ENCODE peak calls at places on chromosomes 12 and 14, in six cellular contexts. One of them, this sample, is unnamed. For H3K4me1, the result is how much of the 10 kb centered on the place peaks cover.

GRCh38 chr12:112792306-112792705 is 758 bp downstream of the RPH3A start:
- DNase-seq in tibial artery: no peak
- DNase-seq in transverse colon: no peak
- DNase-seq in cardiac muscle cell: no peak
- DNase-seq in uterus: no peak
- DNase-seq in adrenal gland: no peak
- DNase-seq in this sample: no peak

GRCh38 chr12:45216297-45216982 is 545 bp downstream of the ANO6 start:
- DNase-seq in transverse colon: peak
- DNase-seq in tibial artery: peak
- DNase-seq in adrenal gland: peak
- DNase-seq in cardiac muscle cell: peak
- DNase-seq in uterus: peak
- DNase-seq in this sample: peak

GRCh38 chr14:81516941-81517797 is 16.5 kb downstream of the SEL1L start:
- DNase-seq in cardiac muscle cell: peak
- DNase-seq in tibial artery: no peak
- DNase-seq in uterus: peak
- DNase-seq in transverse colon: peak
- DNase-seq in adrenal gland: no peak
- DNase-seq in this sample: no peak

GRCh38 chr12:30515351-30515750 is 180.3 kb downstream of the IPO8 start:
- DNase-seq in adrenal gland: no peak
- DNase-seq in cardiac muscle cell: peak
- DNase-seq in transverse colon: no peak
- DNase-seq in uterus: no peak
- DNase-seq in tibial artery: no peak
- DNase-seq in this sample: no peak

GRCh38 chr14:101564819-101565698 is 3.8 kb downstream of the DIO3 start:
- DNase-seq in cardiac muscle cell: no peak
- DNase-seq in uterus: no peak
- DNase-seq in transverse colon: no peak
- DNase-seq in adrenal gland: no peak
- DNase-seq in tibial artery: no peak
- DNase-seq in this sample: no peak

GRCh38 chr12:124538194-124539082 is 29.0 kb downstream of the NCOR2 start:
- DNase-seq in uterus: no peak
- DNase-seq in adrenal gland: peak
- DNase-seq in cardiac muscle cell: peak
- DNase-seq in transverse colon: no peak
- DNase-seq in tibial artery: no peak
- DNase-seq in this sample: peak

GRCh38 chr14:99255621-99256482 is 16.1 kb downstream of the BCL11B start:
- DNase-seq in uterus: no peak
- DNase-seq in transverse colon: no peak
- DNase-seq in tibial artery: peak
- DNase-seq in cardiac muscle cell: no peak
- DNase-seq in adrenal gland: no peak
- DNase-seq in this sample: no peak

GRCh38 chr14:25032092-25032784 is 17.7 kb downstream of the STXBP6 start:
- DNase-seq in adrenal gland: no peak
- DNase-seq in transverse colon: no peak
- DNase-seq in cardiac muscle cell: no peak
- DNase-seq in uterus: no peak
- DNase-seq in tibial artery: no peak
- DNase-seq in this sample: no peak

GRCh38 chr14:60101801-60102200 is 10.1 kb downstream of the PCNX4 start:
- DNase-seq in cardiac muscle cell: no peak
- DNase-seq in tibial artery: no peak
- DNase-seq in uterus: no peak
- DNase-seq in adrenal gland: no peak
- DNase-seq in transverse colon: no peak
- DNase-seq in this sample: no peak

GRCh38 chr14:21653331-21653885 is at the start of gene OR4E2:
- DNase-seq in cardiac muscle cell: no peak
- DNase-seq in uterus: no peak
- DNase-seq in transverse colon: no peak
- DNase-seq in adrenal gland: no peak
- DNase-seq in tibial artery: no peak
- DNase-seq in this sample: no peak

GRCh38 chr12:121334513-121335343 is 17.5 kb downstream of the ANAPC5 start:
- DNase-seq in cardiac muscle cell: peak
- DNase-seq in tibial artery: no peak
- DNase-seq in adrenal gland: peak
- DNase-seq in transverse colon: no peak
- DNase-seq in uterus: no peak
- DNase-seq in this sample: no peak

GRCh38 chr12:82527165-82527780 is 159.4 kb upstream of the TMTC2 start:
- DNase-seq in transverse colon: peak
- DNase-seq in tibial artery: no peak
- DNase-seq in uterus: no peak
- DNase-seq in cardiac muscle cell: peak
- DNase-seq in adrenal gland: peak
- DNase-seq in this sample: no peak

GRCh38 chr12:55017421-55017820 is 2.4 kb upstream of the NEUROD4 start:
- DNase-seq in tibial artery: no peak
- DNase-seq in adrenal gland: no peak
- DNase-seq in uterus: no peak
- DNase-seq in cardiac muscle cell: no peak
- DNase-seq in transverse colon: no peak
- DNase-seq in this sample: no peak

GRCh38 chr12:54390668-54391551 is 6.4 kb upstream of the ZNF385A start:
- DNase-seq in cardiac muscle cell: no peak
- DNase-seq in transverse colon: peak
- DNase-seq in tibial artery: no peak
- DNase-seq in uterus: no peak
- DNase-seq in adrenal gland: no peak
- DNase-seq in this sample: no peak

GRCh38 chr14:38951451-38951850 is 151.6 kb downstream of the SEC23A start:
- DNase-seq in uterus: no peak
- DNase-seq in tibial artery: no peak
- DNase-seq in transverse colon: no peak
- DNase-seq in cardiac muscle cell: peak
- DNase-seq in adrenal gland: no peak
- DNase-seq in this sample: no peak

GRCh38 chr14:54475187-54475881 is 13.4 kb downstream of the GMFB start:
- DNase-seq in adrenal gland: no peak
- DNase-seq in uterus: no peak
- DNase-seq in transverse colon: no peak
- DNase-seq in cardiac muscle cell: peak
- DNase-seq in tibial artery: no peak
- DNase-seq in this sample: no peak

GRCh38 chr14:93410893-93411292 is 19.8 kb upstream of the UNC79 start:
- DNase-seq in tibial artery: no peak
- DNase-seq in transverse colon: no peak
- DNase-seq in uterus: no peak
- DNase-seq in adrenal gland: no peak
- DNase-seq in cardiac muscle cell: no peak
- DNase-seq in this sample: no peak

GRCh38 chr14:71752111-71752738 is 180.0 kb upstream of the RGS6 start:
- DNase-seq in uterus: no peak
- DNase-seq in tibial artery: no peak
- DNase-seq in transverse colon: no peak
- DNase-seq in cardiac muscle cell: no peak
- DNase-seq in adrenal gland: no peak
- DNase-seq in this sample: no peak

GRCh38 chr14:70317969-70318634 is 41.4 kb downstream of the COX16 start:
- DNase-seq in cardiac muscle cell: peak
- DNase-seq in transverse colon: peak
- DNase-seq in adrenal gland: peak
- DNase-seq in uterus: no peak
- DNase-seq in tibial artery: no peak
- DNase-seq in this sample: no peak

GRCh38 chr12:26233620-26234019 is 38.2 kb downstream of the SSPN start:
- DNase-seq in cardiac muscle cell: peak
- DNase-seq in adrenal gland: no peak
- DNase-seq in tibial artery: no peak
- DNase-seq in uterus: no peak
- DNase-seq in transverse colon: no peak
- DNase-seq in this sample: no peak

GRCh38 chr14:100654814-100655795 is 67.9 kb upstream of the BEGAIN start:
- DNase-seq in uterus: no peak
- DNase-seq in adrenal gland: no peak
- DNase-seq in cardiac muscle cell: no peak
- DNase-seq in tibial artery: no peak
- DNase-seq in transverse colon: peak
- DNase-seq in this sample: peak

GRCh38 chr12:121801601-121802484 is 2.0 kb upstream of the SETD1B start:
- DNase-seq in adrenal gland: no peak
- DNase-seq in transverse colon: no peak
- DNase-seq in cardiac muscle cell: peak
- DNase-seq in tibial artery: no peak
- DNase-seq in uterus: no peak
- DNase-seq in this sample: no peak

GRCh38 chr14:56122306-56122705 is 4.1 kb downstream of the PELI2 start:
- DNase-seq in transverse colon: no peak
- DNase-seq in adrenal gland: no peak
- DNase-seq in tibial artery: no peak
- DNase-seq in uterus: no peak
- DNase-seq in cardiac muscle cell: no peak
- DNase-seq in this sample: no peak

GRCh38 chr12:5965950-5966383 is 20.9 kb upstream of the ANO2 start:
- DNase-seq in cardiac muscle cell: peak
- DNase-seq in tibial artery: no peak
- DNase-seq in uterus: no peak
- DNase-seq in adrenal gland: peak
- DNase-seq in transverse colon: peak
- DNase-seq in this sample: peak

GRCh38 chr12:114018669-114019068 is 52.5 kb upstream of the RBM19 start:
- DNase-seq in cardiac muscle cell: peak
- DNase-seq in transverse colon: no peak
- DNase-seq in uterus: no peak
- DNase-seq in tibial artery: no peak
- DNase-seq in adrenal gland: no peak
- DNase-seq in this sample: no peak

GRCh38 chr12:79775355-79776073 is 84.8 kb upstream of the PAWR start:
- DNase-seq in uterus: no peak
- DNase-seq in transverse colon: no peak
- DNase-seq in cardiac muscle cell: peak
- DNase-seq in tibial artery: no peak
- DNase-seq in adrenal gland: no peak
- DNase-seq in this sample: no peak

GRCh38 chr12:125065753-125066570 is 727 bp downstream of the AACS start:
- DNase-seq in uterus: no peak
- DNase-seq in transverse colon: no peak
- DNase-seq in adrenal gland: no peak
- DNase-seq in tibial artery: no peak
- DNase-seq in cardiac muscle cell: no peak
- DNase-seq in this sample: no peak

GRCh38 chr14:59004012-59004411 is 184.5 kb upstream of the DAAM1 start:
- DNase-seq in uterus: no peak
- DNase-seq in adrenal gland: no peak
- DNase-seq in transverse colon: no peak
- DNase-seq in cardiac muscle cell: peak
- DNase-seq in tibial artery: no peak
- DNase-seq in this sample: no peak

GRCh38 chr12:121240484-121241202 is 30.7 kb downstream of the P2RX4 start:
- DNase-seq in adrenal gland: peak
- DNase-seq in transverse colon: peak
- DNase-seq in tibial artery: peak
- DNase-seq in uterus: peak
- DNase-seq in cardiac muscle cell: peak
- DNase-seq in this sample: peak

GRCh38 chr12:54066408-54066807 is 12.8 kb downstream of the HOXC4 start:
- DNase-seq in adrenal gland: no peak
- DNase-seq in uterus: no peak
- DNase-seq in transverse colon: no peak
- DNase-seq in tibial artery: no peak
- DNase-seq in cardiac muscle cell: no peak
- DNase-seq in this sample: no peak

GRCh38 chr12:75943730-75944096 is 87.9 kb downstream of the PHLDA1 start:
- DNase-seq in adrenal gland: no peak
- DNase-seq in transverse colon: no peak
- DNase-seq in uterus: no peak
- DNase-seq in cardiac muscle cell: no peak
- DNase-seq in tibial artery: no peak
- DNase-seq in this sample: no peak

GRCh38 chr12:50606675-50607379 is 102.0 kb downstream of the DIP2B start:
- DNase-seq in transverse colon: no peak
- DNase-seq in adrenal gland: no peak
- DNase-seq in tibial artery: no peak
- DNase-seq in cardiac muscle cell: no peak
- DNase-seq in uterus: no peak
- DNase-seq in this sample: peak

GRCh38 chr12:128798543-128799341 is 25.0 kb downstream of the SLC15A4 start:
- DNase-seq in uterus: no peak
- DNase-seq in transverse colon: no peak
- DNase-seq in adrenal gland: no peak
- DNase-seq in cardiac muscle cell: no peak
- DNase-seq in tibial artery: no peak
- DNase-seq in this sample: no peak
- TF ChIP-seq CTCF in uterus: no peak
- TF ChIP-seq CTCF in transverse colon: no peak
- TF ChIP-seq CTCF in adrenal gland: no peak
- TF ChIP-seq CTCF in cardiac muscle cell: peak
- TF ChIP-seq CTCF in tibial artery: no peak
- TF ChIP-seq CTCF in this sample: peak

DNA sequence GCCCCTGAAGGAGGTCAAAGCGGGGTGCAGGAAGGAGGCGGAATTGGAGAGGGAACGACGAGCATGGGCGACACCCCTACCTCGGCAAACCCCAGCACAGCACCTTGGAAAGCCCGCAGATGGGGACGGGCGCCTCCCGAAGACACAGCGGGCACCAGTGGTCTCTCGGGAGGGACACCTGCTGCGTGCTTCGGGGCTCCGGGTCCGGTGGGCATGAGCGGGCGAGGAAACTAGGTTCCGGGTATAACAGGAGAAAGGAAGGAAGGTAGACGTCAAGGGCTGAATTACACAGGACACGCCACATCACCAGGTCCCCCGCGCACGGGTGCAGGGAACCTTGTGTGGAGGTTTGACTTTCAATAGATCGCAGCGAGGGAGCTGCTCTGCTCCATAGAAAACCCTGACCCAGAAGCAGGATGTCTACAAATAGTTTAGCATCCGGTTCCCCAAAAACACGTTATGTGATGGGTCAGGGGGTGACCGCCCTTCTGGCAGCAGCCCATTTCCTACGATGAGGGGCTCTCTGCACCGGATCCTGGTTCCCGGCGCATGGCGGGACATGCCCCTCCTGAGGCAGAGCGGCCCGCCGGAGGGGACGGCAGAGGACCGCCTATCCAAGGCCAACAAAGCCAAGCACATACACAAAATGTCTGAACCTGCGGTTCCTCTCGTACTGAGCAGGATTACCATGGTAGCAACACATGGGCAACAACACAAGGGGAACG is 196.9 kb downstream of the ALG10 start:
- DNase-seq in cardiac muscle cell: no peak
- DNase-seq in adrenal gland: no peak
- DNase-seq in transverse colon: no peak
- DNase-seq in uterus: no peak
- DNase-seq in tibial artery: no peak
- DNase-seq in this sample: no peak
- H3K4me3 ChIP-seq in cardiac muscle cell: no peak
- H3K4me3 ChIP-seq in adrenal gland: no peak
- H3K4me3 ChIP-seq in transverse colon: peak
- H3K4me3 ChIP-seq in uterus: no peak
- H3K4me3 ChIP-seq in tibial artery: peak
- H3K4me3 ChIP-seq in this sample: peak

GRCh38 chr12:52013626-52014310 is 7.0 kb downstream of the TAMALIN start:
- DNase-seq in tibial artery: no peak
- DNase-seq in adrenal gland: no peak
- DNase-seq in cardiac muscle cell: no peak
- DNase-seq in uterus: no peak
- DNase-seq in transverse colon: no peak
- DNase-seq in this sample: no peak
- H3K4me1 ChIP-seq in tibial artery: under half
- H3K4me1 ChIP-seq in adrenal gland: under half
- H3K4me1 ChIP-seq in cardiac muscle cell: under half
- H3K4me1 ChIP-seq in uterus: under half
- H3K4me1 ChIP-seq in transverse colon: under half
- H3K4me1 ChIP-seq in this sample: under half

GRCh38 chr14:105198588-105198987 is 17.5 kb upstream of the NUDT14 start:
- DNase-seq in transverse colon: no peak
- DNase-seq in adrenal gland: no peak
- DNase-seq in uterus: no peak
- DNase-seq in cardiac muscle cell: no peak
- DNase-seq in tibial artery: no peak
- DNase-seq in this sample: no peak
- TF ChIP-seq CTCF in transverse colon: no peak
- TF ChIP-seq CTCF in adrenal gland: no peak
- TF ChIP-seq CTCF in uterus: no peak
- TF ChIP-seq CTCF in cardiac muscle cell: no peak
- TF ChIP-seq CTCF in tibial artery: no peak
- TF ChIP-seq CTCF in this sample: no peak

This sample was measured in right lobe of liver.